ENCODE peak calls at places on chromosomes 2 and 18, in five cellular contexts. S, Y, V, I and D are unnamed samples.

GRCh38 chr2:102345329-102345920 is 10.2 kb upstream of the IL18R1 start:
- DNase-seq in V (no peak), I (no peak), S (no peak), Y (no peak), D (no peak)

GRCh38 chr2:86786001-86786536 is 4.6 kb downstream of the CD8A start:
- DNase-seq in Y (no peak), V (no peak), I (no peak), S (no peak), D (no peak)

GRCh38 chr2:189409647-189410046 is 31.6 kb upstream of the WDR75 start:
- DNase-seq in V (no peak), I (no peak), S (no peak), Y (no peak), D (no peak)

GRCh38 chr2:218021536-218022071 is 18.8 kb upstream of the TNS1 start:
- DNase-seq in I (no peak), S (no peak), V (peak; percentile 16), Y (no peak), D (no peak)

GRCh38 chr2:179966778-179967394 is 40.2 kb downstream of the CWC22 start:
- DNase-seq in S (no peak), V (no peak), Y (no peak), I (no peak), D (no peak)

GRCh38 chr2:128360711-128361110 is 42.0 kb upstream of the HS6ST1 start:
- DNase-seq in I (no peak), Y (no peak), V (no peak), S (no peak), D (no peak)

GRCh38 chr18:79574938-79575525 is 104.6 kb upstream of the CTDP1 start:
- DNase-seq in V (peak; percentile 14), Y (no peak), I (peak; percentile 28), S (no peak), D (no peak)

GRCh38 chr2:46844034-46844433 is 71.6 kb downstream of the MCFD2 start:
- DNase-seq in V (no peak), S (no peak), Y (no peak), I (no peak), D (no peak)

GRCh38 chr2:109347626-109348025 is 218.6 kb downstream of the SH3RF3 start:
- DNase-seq in Y (no peak), I (no peak), S (no peak), V (no peak), D (no peak)

GRCh38 chr2:218718058-218718457 is 7.4 kb downstream of the TTLL4 start:
- DNase-seq in I (no peak), V (no peak), S (no peak), Y (no peak), D (no peak)

GRCh38 chr2:231928481-231928880 is 2.3 kb upstream of the NPPC start:
- DNase-seq in V (no peak), I (no peak), S (no peak), Y (no peak), D (no peak)

GRCh38 chr18:32048507-32049091 is 30.0 kb downstream of the RNF125 start:
- DNase-seq in I (peak; percentile 83), Y (no peak), V (peak; percentile 30), S (peak; percentile 24), D (no peak)

GRCh38 chr2:163465440-163465839 is 270.4 kb downstream of the FIGN start:
- DNase-seq in Y (no peak), V (no peak), I (no peak), S (no peak), D (no peak)

GRCh38 chr18:78875268-78875997 is 104.2 kb upstream of the SALL3 start:
- DNase-seq in S (no peak), V (no peak), I (no peak), Y (no peak), D (no peak)

GRCh38 chr2:20682166-20682565 is 15.2 kb downstream of the GDF7 start:
- DNase-seq in S (no peak), V (no peak), Y (no peak), I (no peak), D (no peak)

DNA sequence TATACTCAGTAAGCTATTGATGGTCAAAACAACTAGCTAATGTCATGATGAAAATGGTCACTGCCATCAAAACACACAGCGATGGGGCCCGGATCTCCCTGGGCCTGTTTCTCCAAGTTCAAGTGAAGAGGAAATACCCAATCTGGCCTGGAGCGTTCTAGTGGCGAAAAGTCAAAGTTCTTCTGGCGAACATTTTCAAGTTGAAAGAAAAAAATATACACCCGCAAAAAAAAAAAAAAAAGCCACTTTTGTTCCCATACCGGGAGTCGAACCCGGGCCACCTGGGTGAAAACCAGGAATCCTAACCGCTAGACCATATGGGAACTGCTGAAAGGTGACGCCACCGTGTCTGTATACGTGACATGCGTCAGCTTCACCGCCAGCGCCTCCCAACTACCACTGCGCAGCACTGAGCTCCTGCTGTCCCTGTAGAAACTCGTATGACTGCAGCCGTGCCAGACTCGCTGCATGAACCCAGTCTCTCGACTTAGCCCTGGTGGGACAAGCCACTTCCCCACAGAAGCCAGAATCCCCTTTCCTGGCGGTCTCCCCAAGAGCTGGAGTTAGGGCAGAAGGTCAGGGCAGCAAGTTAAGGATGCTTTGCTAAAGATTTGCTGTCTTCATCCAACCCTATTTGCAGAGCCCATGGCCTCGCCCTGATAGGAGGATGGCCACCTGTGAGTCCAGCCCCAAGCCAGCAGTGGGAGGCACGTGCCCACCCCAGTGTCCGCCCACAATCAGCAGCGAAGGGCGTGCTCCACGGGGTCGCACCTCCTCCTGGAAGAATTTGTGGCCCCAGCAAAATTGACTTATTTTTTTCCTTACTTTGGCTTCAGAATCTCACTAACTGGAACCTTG is 5.6 kb upstream of the IMP4 start:
- DNase-seq in S (peak; percentile 79), Y (no peak), V (peak; percentile 56), I (peak; percentile 77), D (no peak)
- TF ChIP-seq POLR2A in S (peak; percentile 84), Y (no peak), V (no peak), I (no peak), D (peak; percentile 54)

GRCh38 chr2:32356735-32357544 is at the start of gene BIRC6:
- DNase-seq in I (peak; percentile 99), S (peak; percentile 85), V (peak; percentile 97), Y (peak; percentile 95), D (peak; percentile 97)
- TF ChIP-seq POLR2A in I (peak; percentile 90), S (peak; percentile 97), V (peak; percentile 68), Y (peak; percentile 96), D (peak; percentile 79)

GRCh38 chr2:24016376-24016761 is 6.5 kb downstream of the MFSD2B start:
- DNase-seq in Y (no peak), S (no peak), V (no peak), I (no peak), D (no peak)

GRCh38 chr2:24016853-24017703 is 7.2 kb downstream of the MFSD2B start:
- DNase-seq in Y (no peak), I (no peak), S (no peak), V (no peak), D (no peak)

GRCh38 chr2:24017711-24018110 is 7.8 kb downstream of the MFSD2B start:
- DNase-seq in V (no peak), I (no peak), Y (no peak), S (no peak), D (no peak)

GRCh38 chr2:24018241-24018640 is 8.4 kb downstream of the MFSD2B start:
- DNase-seq in Y (no peak), V (no peak), S (no peak), I (no peak), D (no peak)

GRCh38 chr2:24015562-24016375 is 5.9 kb downstream of the MFSD2B start:
- DNase-seq in S (no peak), Y (no peak), V (no peak), I (no peak), D (peak; percentile 76)
- TF ChIP-seq POLR2A in S (no peak), Y (no peak), V (no peak), I (no peak), D (no peak)

GRCh38 chr2:43218550-43219382 is 7.6 kb downstream of the ZFP36L2 start:
- DNase-seq in S (no peak), V (no peak), I (peak; percentile 74), Y (no peak), D (no peak)
- TF ChIP-seq POLR2A in S (no peak), V (no peak), I (no peak), Y (no peak), D (no peak)

GRCh38 chr2:99880148-99880983 is 262.0 kb downstream of the AFF3 start:
- DNase-seq in V (no peak), I (no peak), Y (no peak), S (no peak), D (peak; percentile 53)
- TF ChIP-seq POLR2A in V (no peak), I (no peak), Y (no peak), S (no peak), D (no peak)

DNA sequence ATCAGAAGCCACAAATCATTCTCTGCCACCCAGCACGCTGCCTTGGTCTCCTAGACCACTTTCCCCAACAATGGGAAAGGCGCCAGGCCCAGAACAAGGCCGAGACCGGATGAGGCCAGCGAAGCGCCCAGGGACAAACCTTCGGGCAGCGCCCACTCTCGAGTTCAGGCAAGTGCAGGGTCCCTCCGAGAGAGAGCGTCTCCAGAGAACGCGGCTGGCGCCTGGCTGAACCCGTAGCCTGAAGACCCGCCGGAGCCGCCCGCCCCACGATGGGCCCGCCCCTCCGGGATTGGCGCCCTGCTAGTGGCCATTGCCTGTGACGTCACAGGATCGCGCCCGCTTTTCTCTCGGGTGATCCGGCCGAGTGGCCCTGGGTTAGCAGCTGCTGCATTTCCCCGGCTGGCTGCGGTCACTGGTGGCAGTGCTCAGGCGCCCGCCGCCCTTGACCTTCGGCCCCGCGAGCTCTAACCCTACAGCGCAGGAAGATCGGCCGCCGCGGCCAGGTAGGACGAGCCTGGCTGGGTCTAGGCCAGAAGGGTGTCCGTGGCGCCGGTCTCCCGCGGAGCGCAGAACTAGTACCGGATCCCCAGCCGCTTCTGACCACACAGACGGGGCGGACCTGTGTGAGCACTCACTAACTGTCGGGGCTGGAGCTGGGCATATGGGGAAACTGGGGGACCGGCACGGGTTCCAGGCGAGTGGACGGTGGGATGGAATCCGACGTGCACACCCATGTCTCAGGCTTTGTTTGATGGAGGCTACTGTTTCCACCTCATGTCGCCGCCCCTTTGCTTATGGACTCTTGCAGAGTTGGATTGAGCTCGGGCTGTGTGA is at the start of gene FAHD2A:
- DNase-seq in I (peak; percentile 99), Y (peak; percentile 99), S (peak; percentile 38), V (peak; percentile 95), D (peak; percentile 95)
- TF ChIP-seq POLR2A in I (peak; percentile 83), Y (peak; percentile 82), S (peak; percentile 95), V (peak; percentile 27), D (peak; percentile 85)

DNA sequence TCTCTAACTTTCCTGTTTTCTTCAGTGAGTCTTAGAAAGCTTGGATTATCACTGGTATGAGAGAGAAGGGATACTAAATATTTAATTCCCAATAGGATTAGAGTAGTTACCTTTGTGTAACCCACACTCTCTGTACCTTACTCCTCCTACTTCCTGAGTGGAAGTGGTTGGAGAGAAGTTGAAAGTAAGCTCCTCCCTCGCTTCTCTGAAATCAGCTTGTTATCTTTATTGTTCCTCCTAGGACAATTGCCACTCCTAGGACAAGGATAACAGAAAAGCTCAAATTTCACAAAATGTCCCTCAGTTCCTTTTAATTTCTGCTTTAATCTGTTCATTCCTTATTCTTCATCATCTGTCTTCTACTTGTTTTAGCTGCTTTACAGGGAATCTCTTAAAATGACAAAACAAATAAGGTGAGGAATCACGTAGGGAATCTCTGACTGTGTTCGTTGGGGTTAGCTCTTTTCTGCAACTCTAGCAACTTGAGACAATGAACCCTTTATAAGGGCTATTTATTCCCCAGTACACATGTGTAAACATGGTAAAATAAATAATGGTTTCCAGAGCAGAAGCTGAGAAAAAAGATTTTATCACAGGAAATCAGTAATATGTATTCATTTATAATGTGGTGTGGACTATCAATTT is 8.6 kb downstream of the ITPRID2 start:
- DNase-seq in Y (no peak), I (no peak), S (no peak), V (no peak), D (no peak)
- TF ChIP-seq POLR2A in Y (no peak), I (no peak), S (no peak), V (no peak), D (no peak)